ENCODE peak calls at places on chromosomes 1 and 21, in ten cellular contexts. I, E, U, K, C, X, V, P, O and B are unnamed samples.
A peak's percentile ranks its signal among the peaks of the same experiment; 100 is the strongest.

GRCh38 chr1:2413495-2414296 is 1.3 kb upstream of the PEX10 start:
- DNase-seq in I (no peak), E (no peak), U (peak; percentile 44), K (no peak), C (no peak), X (peak; percentile 26), V (no peak), P (no peak), O (no peak), B (peak; percentile 70)

GRCh38 chr1:178142806-178143205 is 48.9 kb downstream of the RASAL2 start:
- DNase-seq in I (no peak), E (no peak), U (no peak), K (peak; percentile 63), C (no peak), X (no peak), V (no peak), P (no peak), O (no peak), B (no peak)

GRCh38 chr21:37564341-37564923 is 197.9 kb downstream of the DYRK1A start:
- DNase-seq in I (peak; percentile 43), E (peak; percentile 66), U (peak; percentile 75), K (peak; percentile 99), C (peak; percentile 70), X (no peak), V (peak; percentile 84), P (peak; percentile 76), O (peak; percentile 90), B (no peak)

GRCh38 chr1:164617607-164618564 is 58.9 kb downstream of the PBX1 start:
- DNase-seq in I (peak; percentile 66), E (no peak), U (peak; percentile 54), K (no peak), C (peak; percentile 59), X (peak; percentile 33), V (peak; percentile 35), P (no peak), O (no peak), B (no peak)

GRCh38 chr1:86068841-86069756 is 87.5 kb downstream of the COL24A1 start:
- DNase-seq in I (no peak), E (no peak), U (no peak), K (peak; percentile 10), C (no peak), X (no peak), V (no peak), P (no peak), O (no peak), B (no peak)

GRCh38 chr1:234582626-234583354 is 27.2 kb downstream of the IRF2BP2 start:
- DNase-seq in I (no peak), E (no peak), U (no peak), K (no peak), C (no peak), X (no peak), V (no peak), P (no peak), O (no peak), B (no peak)

GRCh38 chr1:27100797-27101491 is 54.0 kb downstream of the SLC9A1 start:
- DNase-seq in I (no peak), E (no peak), U (no peak), K (no peak), C (no peak), X (no peak), V (no peak), P (no peak), O (no peak), B (no peak)

GRCh38 chr21:27534211-27534610 is 567.3 kb upstream of the ADAMTS5 start:
- DNase-seq in I (no peak), E (no peak), U (no peak), K (no peak), C (no peak), X (no peak), V (no peak), P (no peak), O (no peak), B (no peak)

GRCh38 chr1:234920843-234921140 is 207.8 kb downstream of the TOMM20 start:
- DNase-seq in I (no peak), E (no peak), U (no peak), K (no peak), C (no peak), X (no peak), V (peak; percentile 18), P (no peak), O (no peak), B (no peak)

GRCh38 chr1:197948926-197949899 is 32.0 kb downstream of the LHX9 start:
- DNase-seq in I (no peak), E (no peak), U (no peak), K (no peak), C (no peak), X (no peak), V (no peak), P (peak; percentile 5), O (peak; percentile 5), B (no peak)

GRCh38 chr1:16156848-16157495 is 1.1 kb upstream of the EPHA2 start:
- DNase-seq in I (no peak), E (no peak), U (no peak), K (peak; percentile 82), C (no peak), X (no peak), V (no peak), P (no peak), O (no peak), B (no peak)

GRCh38 chr1:50703240-50703639 is 256.8 kb downstream of the FAF1 start:
- DNase-seq in I (no peak), E (no peak), U (no peak), K (no peak), C (no peak), X (no peak), V (no peak), P (no peak), O (no peak), B (no peak)

GRCh38 chr1:20184481-20184900 is 1.4 kb upstream of the UBXN10 start:
- DNase-seq in I (no peak), E (no peak), U (no peak), K (peak; percentile 68), C (no peak), X (no peak), V (no peak), P (no peak), O (no peak), B (no peak)

GRCh38 chr1:206687915-206688442 is 3.3 kb downstream of the MAPKAPK2 start:
- DNase-seq in I (no peak), E (no peak), U (no peak), K (no peak), C (no peak), X (no peak), V (no peak), P (no peak), O (no peak), B (no peak)

GRCh38 chr1:234728740-234729139 is 118.8 kb upstream of the IRF2BP2 start:
- DNase-seq in I (no peak), E (no peak), U (no peak), K (no peak), C (no peak), X (no peak), V (no peak), P (no peak), O (no peak), B (no peak)

GRCh38 chr1:177340601-177341067 is 169.9 kb downstream of the BRINP2 start:
- DNase-seq in I (no peak), E (no peak), U (no peak), K (no peak), C (no peak), X (peak; percentile 48), V (no peak), P (no peak), O (no peak), B (no peak)

GRCh38 chr1:17700363-17700762 is 54.8 kb upstream of the ACTL8 start:
- DNase-seq in I (no peak), E (no peak), U (no peak), K (no peak), C (no peak), X (peak; percentile 28), V (no peak), P (no peak), O (no peak), B (no peak)

GRCh38 chr1:161189036-161189435 is 9.8 kb downstream of the ADAMTS4 start:
- DNase-seq in I (no peak), E (no peak), U (no peak), K (peak; percentile 70), C (no peak), X (no peak), V (no peak), P (no peak), O (no peak), B (no peak)

GRCh38 chr1:163875927-163876320 is 554.2 kb downstream of the NUF2 start:
- DNase-seq in I (no peak), E (no peak), U (no peak), K (peak; percentile 14), C (no peak), X (no peak), V (no peak), P (no peak), O (no peak), B (no peak)

GRCh38 chr1:181936768-181937581 is 124.5 kb downstream of the ZNF648 start:
- DNase-seq in I (peak; percentile 71), E (no peak), U (peak; percentile 81), K (no peak), C (peak; percentile 87), X (peak; percentile 71), V (no peak), P (peak; percentile 18), O (no peak), B (peak; percentile 79)

GRCh38 chr1:178284059-178284458 is 190.2 kb downstream of the RASAL2 start:
- DNase-seq in I (no peak), E (no peak), U (peak; percentile 24), K (no peak), C (no peak), X (no peak), V (no peak), P (no peak), O (no peak), B (no peak)

GRCh38 chr1:154912755-154913154 is 23.8 kb downstream of the PMVK start:
- DNase-seq in I (no peak), E (no peak), U (no peak), K (no peak), C (no peak), X (no peak), V (no peak), P (no peak), O (no peak), B (no peak)

GRCh38 chr21:45590726-45591618 is 48.7 kb upstream of the SLC19A1 start:
- DNase-seq in I (no peak), E (peak; percentile 29), U (no peak), K (no peak), C (no peak), X (peak; percentile 28), V (no peak), P (peak; percentile 45), O (peak; percentile 58), B (no peak)

GRCh38 chr1:160837558-160838205 is 25.0 kb downstream of the CD244 start:
- DNase-seq in I (no peak), E (peak; percentile 23), U (peak; percentile 94), K (peak; percentile 37), C (no peak), X (no peak), V (peak; percentile 43), P (peak; percentile 51), O (peak; percentile 57), B (no peak)

GRCh38 chr21:18549214-18549905 is 145.8 kb upstream of the TMPRSS15 start:
- DNase-seq in I (no peak), E (no peak), U (no peak), K (peak; percentile 11), C (no peak), X (no peak), V (no peak), P (no peak), O (no peak), B (no peak)

GRCh38 chr1:80987106-80987505 is 813.6 kb upstream of the ADGRL2 start:
- DNase-seq in I (no peak), E (no peak), U (no peak), K (no peak), C (no peak), X (no peak), V (no peak), P (no peak), O (no peak), B (no peak)

GRCh38 chr1:36384542-36385409 is 948 bp downstream of the STK40 start:
- DNase-seq in I (peak; percentile 20), E (peak; percentile 53), U (peak; percentile 52), K (no peak), C (peak; percentile 61), X (peak; percentile 61), V (peak; percentile 89), P (no peak), O (no peak), B (peak; percentile 71)

GRCh38 chr1:29649375-29650040 is 413.2 kb downstream of the PTPRU start:
- DNase-seq in I (no peak), E (no peak), U (peak; percentile 22), K (no peak), C (peak; percentile 31), X (no peak), V (no peak), P (no peak), O (no peak), B (peak; percentile 36)